ENCODE peak calls at places on chromosome 13, in ten cellular contexts. Z is hepatocyte, I is neural progenitor cell, K is HepG2, H is GM23338, N is mammary epithelial cell, F is endothelial cell of umbilical vein, P is fibroblast of lung, J is GM23248, A is K562. T is an unnamed sample.

GRCh38 chr13:112101360-112101930 is 34.5 kb downstream of the SOX1 start:
- DNase-seq in Z (no peak), I (no peak), K (no peak), H (no peak), N (no peak), F (no peak), P (no peak), J (no peak), A (no peak), T (no peak)

GRCh38 chr13:109652536-109652935 is 133.8 kb downstream of the IRS2 start:
- DNase-seq in Z (no peak), I (no peak), K (no peak), H (no peak), N (peak; percentile 32), F (peak; percentile 12), P (no peak), J (no peak), A (no peak), T (no peak)

GRCh38 chr13:111792956-111793355 is 274.0 kb upstream of the SOX1 start:
- DNase-seq in Z (no peak), I (no peak), K (no peak), H (no peak), N (no peak), F (no peak), P (no peak), J (no peak), A (no peak), T (no peak)

GRCh38 chr13:50493683-50494082 is 349.8 kb downstream of the DLEU7 start:
- DNase-seq in Z (no peak), I (no peak), K (no peak), H (no peak), N (no peak), F (no peak), P (no peak), J (no peak), A (no peak), T (no peak)

GRCh38 chr13:19661126-19661525 is 27.7 kb downstream of the MPHOSPH8 start:
- DNase-seq in Z (no peak), I (no peak), K (no peak), H (no peak), N (no peak), F (no peak), P (no peak), J (no peak), A (no peak), T (no peak)

GRCh38 chr13:41428155-41428554 is 29.2 kb upstream of the RGCC start:
- DNase-seq in Z (no peak), I (peak; percentile 53), K (no peak), H (peak; percentile 44), N (no peak), F (no peak), P (no peak), J (peak; percentile 7), A (no peak), T (no peak)

GRCh38 chr13:83274679-83275078 is 607.6 kb downstream of the SLITRK1 start:
- DNase-seq in Z (no peak), I (no peak), K (no peak), H (no peak), N (no peak), F (no peak), P (no peak), J (no peak), A (no peak), T (no peak)

GRCh38 chr13:29954082-29955043 is 103.9 kb upstream of the UBL3 start:
- DNase-seq in Z (no peak), I (no peak), K (no peak), H (no peak), N (no peak), F (no peak), P (no peak), J (no peak), A (no peak), T (no peak)

GRCh38 chr13:40986328-40986856 is 32.7 kb downstream of the ELF1 start:
- DNase-seq in Z (peak; percentile 23), I (no peak), K (peak; percentile 73), H (no peak), N (no peak), F (no peak), P (peak; percentile 47), J (peak; percentile 32), A (no peak), T (no peak)

GRCh38 chr13:88802886-88803285 is 1131.7 kb downstream of the SLITRK5 start:
- DNase-seq in Z (no peak), I (no peak), K (no peak), H (no peak), N (no peak), F (no peak), P (peak; percentile 9), J (no peak), A (no peak), T (no peak)

GRCh38 chr13:75393839-75394238 is 88.1 kb downstream of the TBC1D4 start:
- DNase-seq in Z (no peak), I (no peak), K (no peak), H (no peak), N (no peak), F (no peak), P (no peak), J (peak; percentile 19), A (no peak), T (no peak)

GRCh38 chr13:110109910-110110309 is 197.0 kb downstream of the COL4A1 start:
- DNase-seq in Z (peak; percentile 68), I (peak; percentile 52), K (no peak), H (no peak), N (peak; percentile 81), F (no peak), P (peak; percentile 96), J (peak; percentile 98), A (no peak), T (no peak)

GRCh38 chr13:113169277-113170272 is 11.1 kb downstream of the PROZ start:
- DNase-seq in Z (no peak), I (peak; percentile 28), K (peak; percentile 83), H (no peak), N (no peak), F (no peak), P (no peak), J (no peak), A (no peak), T (no peak)

GRCh38 chr13:109180905-109181425 is 551.6 kb downstream of the MYO16 start:
- DNase-seq in Z (peak; percentile 38), I (no peak), K (peak; percentile 6), H (peak; percentile 55), N (peak; percentile 72), F (no peak), P (peak; percentile 95), J (peak; percentile 89), A (no peak), T (no peak)

GRCh38 chr13:41568990-41569387 is 111.6 kb downstream of the RGCC start:
- DNase-seq in Z (no peak), I (no peak), K (no peak), H (no peak), N (no peak), F (peak; percentile 52), P (peak; percentile 82), J (peak; percentile 64), A (no peak), T (no peak)

GRCh38 chr13:97630725-97631124 is 196.8 kb downstream of the RAP2A start:
- DNase-seq in Z (no peak), I (no peak), K (no peak), H (no peak), N (no peak), F (no peak), P (no peak), J (no peak), A (no peak), T (no peak)

GRCh38 chr13:114128624-114129522 is 3.5 kb downstream of the RASA3 start:
- DNase-seq in Z (no peak), I (no peak), K (no peak), H (no peak), N (no peak), F (peak; percentile 96), P (peak; percentile 97), J (peak; percentile 98), A (peak; percentile 87), T (no peak)

GRCh38 chr13:100235311-100235901 is 146.5 kb downstream of the PCCA start:
- DNase-seq in Z (peak; percentile 57), I (peak; percentile 59), K (peak; percentile 60), H (peak; percentile 51), N (peak; percentile 28), F (peak; percentile 67), P (peak; percentile 43), J (peak; percentile 71), A (peak; percentile 44), T (peak; percentile 9)

GRCh38 chr13:110027470-110028240 is 241.3 kb upstream of the IRS2 start:
- DNase-seq in Z (no peak), I (no peak), K (no peak), H (no peak), N (no peak), F (no peak), P (no peak), J (no peak), A (no peak), T (no peak)

GRCh38 chr13:49220035-49220855 is at the start of gene MLNR:
- DNase-seq in Z (peak; percentile 46), I (peak; percentile 76), K (peak; percentile 39), H (peak; percentile 76), N (peak; percentile 14), F (peak; percentile 14), P (peak; percentile 40), J (peak; percentile 52), A (peak; percentile 23), T (no peak)
- TF ChIP-seq EZH2 in Z (peak; percentile 65), I (peak; percentile 98), K (no peak), H (peak; percentile 2), N (peak; percentile 86), F (peak; percentile 98), P (peak; percentile 99), J (peak; percentile 26), A (no peak), T (peak; percentile 93)

GRCh38 chr13:60047943-60048342 is 115.8 kb downstream of the DIAPH3 start:
- DNase-seq in Z (no peak), I (peak; percentile 9), K (no peak), H (peak; percentile 43), N (peak; percentile 1), F (no peak), P (peak; percentile 5), J (no peak), A (no peak), T (no peak)
- H2AFZ ChIP-seq in Z (no peak overlapping the region), I (no peak overlapping the region), K (no peak overlapping the region), H (no peak overlapping the region), N (no peak overlapping the region), F (no peak overlapping the region), P (no peak overlapping the region), J (no peak overlapping the region), A (no peak overlapping the region), T (no peak overlapping the region)

GRCh38 chr13:31151837-31152236 is 9.9 kb downstream of the HSPH1 start:
- DNase-seq in Z (no peak), I (no peak), K (no peak), H (no peak), N (no peak), F (no peak), P (no peak), J (no peak), A (no peak), T (no peak)
- H3K79me2 ChIP-seq in Z (peaks cover 10% of the 10 kb centered on the region), I (peaks cover 10% of the 10 kb centered on the region), K (peaks cover 4% of the 10 kb centered on the region), H (peaks cover 33% of the 10 kb centered on the region), N (peaks cover 50% of the 10 kb centered on the region), F (peaks cover 17% of the 10 kb centered on the region), P (peaks cover 3% of the 10 kb centered on the region), J (peaks cover 39% of the 10 kb centered on the region), A (peaks cover 4% of the 10 kb centered on the region), T (peaks cover 18% of the 10 kb centered on the region)

GRCh38 chr13:21675095-21676007 is 4.5 kb downstream of the FGF9 start:
- DNase-seq in Z (peak; percentile 61), I (peak; percentile 56), K (no peak), H (peak; percentile 61), N (no peak), F (no peak), P (no peak), J (peak; percentile 25), A (no peak), T (no peak)
- TF ChIP-seq EZH2 in Z (no peak), I (peak; percentile 52), K (peak; percentile 84), H (no peak), N (no peak), F (peak; percentile 99), P (peak; percentile 92), J (no peak), A (no peak), T (peak; percentile 56)

GRCh38 chr13:79543883-79544282 is 62.9 kb downstream of the NDFIP2 start:
- DNase-seq in Z (no peak), I (no peak), K (no peak), H (no peak), N (no peak), F (no peak), P (no peak), J (no peak), A (no peak), T (no peak)
- H2AFZ ChIP-seq in Z (no peak overlapping the region), I (no peak overlapping the region), K (no peak overlapping the region), H (no peak overlapping the region), N (no peak overlapping the region), F (no peak overlapping the region), P (no peak overlapping the region), J (no peak overlapping the region), A (no peak overlapping the region), T (no peak overlapping the region)